ENCODE peak calls at places on chromosomes 7 and 10, in five cellular contexts. F, O, E, L and J are unnamed samples.

GRCh38 chr10:79505771-79506351 is 6.5 kb upstream of the EIF5AL1 start:
- DNase-seq in F (no peak), O (no peak), E (no peak), L (no peak), J (no peak)

GRCh38 chr10:110077436-110078120 is 69.8 kb downstream of the ADD3 start:
- DNase-seq in F (no peak), O (peak), E (no peak), L (no peak), J (no peak)

GRCh38 chr10:6988654-6989053 is 408.6 kb upstream of the PRKCQ start:
- DNase-seq in F (no peak), O (no peak), E (no peak), L (no peak), J (no peak)

GRCh38 chr7:101085000-101085948 is at the start of gene TRIM56:
- DNase-seq in F (peak), O (peak), E (peak), L (peak), J (peak)

GRCh38 chr7:150379590-150380379 is 655 bp downstream of the ZNF775 start:
- DNase-seq in F (no peak), O (no peak), E (no peak), L (no peak), J (peak)

GRCh38 chr10:43299579-43299978 is 32.7 kb upstream of the RASGEF1A start:
- DNase-seq in F (no peak), O (no peak), E (no peak), L (no peak), J (no peak)

GRCh38 chr10:33160151-33160550 is 174.3 kb downstream of the NRP1 start:
- DNase-seq in F (no peak), O (no peak), E (no peak), L (no peak), J (no peak)

GRCh38 chr7:33792547-33793105 is 112.7 kb upstream of the BMPER start:
- DNase-seq in F (no peak), O (no peak), E (no peak), L (no peak), J (no peak)

GRCh38 chr7:148626828-148627227 is 36.3 kb downstream of the C7orf33 start:
- DNase-seq in F (no peak), O (no peak), E (no peak), L (no peak), J (no peak)

GRCh38 chr7:148625342-148625741 is 34.8 kb downstream of the C7orf33 start:
- DNase-seq in F (no peak), O (no peak), E (no peak), L (no peak), J (no peak)

GRCh38 chr7:148622887-148623585 is 32.5 kb downstream of the C7orf33 start:
- DNase-seq in F (no peak), O (no peak), E (no peak), L (no peak), J (no peak)

GRCh38 chr7:148623586-148624282 is 33.2 kb downstream of the C7orf33 start:
- DNase-seq in F (peak), O (no peak), E (no peak), L (no peak), J (no peak)

GRCh38 chr7:148624735-148625134 is 34.2 kb downstream of the C7orf33 start:
- DNase-seq in F (no peak), O (no peak), E (no peak), L (no peak), J (no peak)
- TF ChIP-seq MAFK in F (no peak), O (no peak), E (no peak), L (no peak), J (no peak)

DNA sequence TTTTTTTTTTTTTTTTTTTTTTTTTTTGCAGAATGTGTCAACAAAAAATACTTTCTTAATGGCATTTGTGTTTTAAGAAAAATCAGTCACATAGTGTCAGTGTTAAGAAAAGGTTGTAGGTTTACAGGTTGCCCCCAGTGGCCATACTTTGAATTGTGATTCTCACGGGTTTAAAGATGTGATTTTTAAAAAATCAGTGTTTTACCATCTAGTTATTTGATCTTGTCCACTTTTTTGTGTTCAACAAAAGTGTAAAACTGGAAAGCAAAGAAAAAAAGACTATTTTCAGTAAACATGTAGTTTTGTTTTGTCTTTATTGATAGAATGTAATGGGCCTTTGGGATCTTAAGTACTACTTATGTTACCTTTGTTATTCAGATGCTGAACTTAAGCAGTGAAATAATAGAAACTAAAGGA is 25.7 kb downstream of the SUV39H2 start:
- DNase-seq in F (peak), O (peak), E (peak), L (no peak), J (peak)
- TF ChIP-seq MAFK in F (no peak), O (no peak), E (no peak), L (no peak), J (no peak)

GRCh38 chr10:8400151-8400550 is 345.7 kb downstream of the GATA3 start:
- DNase-seq in F (no peak), O (no peak), E (no peak), L (no peak), J (no peak)
- TF ChIP-seq MAFK in F (no peak), O (no peak), E (no peak), L (no peak), J (no peak)

GRCh38 chr7:76048668-76048988 is 722 bp downstream of the MDH2 start:
- DNase-seq in F (no peak), O (no peak), E (no peak), L (peak), J (peak)
- TF ChIP-seq MAFK in F (no peak), O (no peak), E (no peak), L (no peak), J (no peak)

GRCh38 chr7:73569042-73569608 is 9.3 kb downstream of the TBL2 start:
- DNase-seq in F (no peak), O (no peak), E (no peak), L (no peak), J (no peak)
- TF ChIP-seq MAFK in F (no peak), O (no peak), E (no peak), L (no peak), J (no peak)